ENCODE peak calls at places on chromosomes 3 and 15, in seven cellular contexts. Y is progenitor cell of endocrine pancreas; F is activated CD4-positive, alpha-beta T cell treated with anti-CD3 and anti-CD28 coated beads, Interleukin-2, amount 50 U/mL, for 24 hours; O is GM23248; I is activated T-helper 1 cell treated with anti-CD3 and anti-CD28 coated beads, Interleukin-12 subunit alpha, Interleukin-12 subunit beta, Interleukin-2, Interleukin-4 antibody, amounts not matched to agents 30 ng/mL and 10 ng/mL and 1 ng/mL, durations not matched to agents 14 hours and 24 hours and 36 hours; S is fibroblast of mammary gland; M is NCI-H1092 treated with DMSO at 0.1 percent for 48 hours. Z is an unnamed sample.
A peak's percentile ranks its signal among the peaks of the same experiment; 100 is the strongest.

GRCh38 chr3:195075199-195075940 is 195.6 kb downstream of the XXYLT1 start:
- DNase-seq in Y (no peak), F (no peak), O (no peak), I (no peak), S (peak; percentile 54), M (no peak), Z (no peak)

GRCh38 chr3:12195231-12195630 is 36.5 kb upstream of the TIMP4 start:
- DNase-seq in Y (no peak), F (no peak), O (peak; percentile 23), I (no peak), S (no peak), M (no peak), Z (no peak)

GRCh38 chr15:56537881-56538280 is 72.9 kb upstream of the MNS1 start:
- DNase-seq in Y (no peak), F (no peak), O (no peak), I (peak; percentile 50), S (peak; percentile 5), M (no peak), Z (peak; percentile 1)

GRCh38 chr3:72310028-72310987 is 525.4 kb upstream of the PROK2 start:
- DNase-seq in Y (no peak), F (no peak), O (peak; percentile 87), I (peak; percentile 12), S (peak; percentile 63), M (peak; percentile 76), Z (no peak)

GRCh38 chr3:23805881-23806321 is at the start of gene UBE2E1:
- DNase-seq in Y (peak; percentile 30), F (peak; percentile 34), O (peak; percentile 87), I (peak; percentile 53), S (peak; percentile 60), M (peak; percentile 48), Z (peak; percentile 34)

GRCh38 chr15:62958528-62958927 is 84.0 kb upstream of the TPM1 start:
- DNase-seq in Y (no peak), F (no peak), O (peak; percentile 36), I (no peak), S (no peak), M (peak; percentile 15), Z (no peak)

GRCh38 chr3:143334231-143334630 is 214.7 kb downstream of the CHST2 start:
- DNase-seq in Y (no peak), F (no peak), O (peak; percentile 31), I (no peak), S (peak; percentile 59), M (no peak), Z (no peak)

GRCh38 chr3:170002829-170003228 is 35.0 kb upstream of the GPR160 start:
- DNase-seq in Y (no peak), F (no peak), O (no peak), I (no peak), S (no peak), M (no peak), Z (no peak)

GRCh38 chr15:38464675-38465074 is 10.7 kb downstream of the FAM98B start:
- DNase-seq in Y (no peak), F (no peak), O (no peak), I (no peak), S (no peak), M (no peak), Z (no peak)

GRCh38 chr3:157115069-157116006 is 44.6 kb downstream of the CCNL1 start:
- DNase-seq in Y (no peak), F (no peak), O (peak; percentile 37), I (no peak), S (no peak), M (no peak), Z (no peak)

GRCh38 chr3:51688206-51688600 is 17.2 kb downstream of the TEX264 start:
- DNase-seq in Y (no peak), F (no peak), O (no peak), I (no peak), S (no peak), M (no peak), Z (no peak)

GRCh38 chr3:112293368-112294321 is at the start of gene SLC9C1:
- DNase-seq in Y (no peak), F (no peak), O (peak; percentile 78), I (peak; percentile 36), S (peak; percentile 80), M (peak; percentile 67), Z (no peak)

GRCh38 chr15:66938114-66938830 is 127.1 kb upstream of the SMAD3 start:
- DNase-seq in Y (no peak), F (no peak), O (no peak), I (no peak), S (no peak), M (no peak), Z (no peak)

GRCh38 chr3:139772539-139773500 is 95.0 kb upstream of the NMNAT3 start:
- DNase-seq in Y (no peak), F (no peak), O (peak; percentile 66), I (no peak), S (peak; percentile 88), M (no peak), Z (no peak)

GRCh38 chr15:55799287-55800212 is 56.6 kb upstream of the PRTG start:
- DNase-seq in Y (peak; percentile 62), F (no peak), O (peak; percentile 66), I (no peak), S (peak; percentile 66), M (peak; percentile 45), Z (no peak)

GRCh38 chr3:170003881-170004356 is 33.9 kb upstream of the GPR160 start:
- DNase-seq in Y (no peak), F (no peak), O (no peak), I (no peak), S (no peak), M (no peak), Z (no peak)

GRCh38 chr3:188212308-188212969 is 58.5 kb downstream of the LPP start:
- DNase-seq in Y (no peak), F (no peak), O (peak; percentile 22), I (no peak), S (peak; percentile 75), M (no peak), Z (no peak)

GRCh38 chr3:29281265-29282228 is 676 bp downstream of the RBMS3 start:
- DNase-seq in Y (no peak), F (no peak), O (peak; percentile 72), I (no peak), S (peak; percentile 65), M (no peak), Z (no peak)

GRCh38 chr15:90871097-90871715 is 2.8 kb downstream of the FURIN start:
- DNase-seq in Y (no peak), F (no peak), O (peak; percentile 68), I (no peak), S (no peak), M (peak; percentile 6), Z (no peak)

GRCh38 chr3:183555541-183556081 is at the start of gene KLHL6:
- DNase-seq in Y (no peak), F (peak; percentile 41), O (no peak), I (peak; percentile 71), S (no peak), M (no peak), Z (peak; percentile 74)

GRCh38 chr3:172142074-172143059 is 103.0 kb downstream of the FNDC3B start:
- DNase-seq in Y (no peak), F (no peak), O (peak; percentile 77), I (no peak), S (peak; percentile 87), M (no peak), Z (no peak)

GRCh38 chr15:55247766-55248427 is 41.7 kb downstream of the RAB27A start:
- DNase-seq in Y (no peak), F (no peak), O (no peak), I (no peak), S (no peak), M (no peak), Z (no peak)

GRCh38 chr3:196951371-196951770 is 9.0 kb upstream of the NCBP2 start:
- DNase-seq in Y (no peak), F (no peak), O (no peak), I (no peak), S (no peak), M (no peak), Z (no peak)

GRCh38 chr15:76343313-76343996 is 6.9 kb downstream of the ISL2 start:
- DNase-seq in Y (no peak), F (no peak), O (no peak), I (no peak), S (no peak), M (no peak), Z (no peak)

GRCh38 chr3:115626711-115627110 is 3.4 kb downstream of the GAP43 start:
- DNase-seq in Y (no peak), F (no peak), O (no peak), I (no peak), S (no peak), M (no peak), Z (no peak)

Z was measured in stimulated activated CD8-positive, alpha-beta memory T cell treated with anti-CD3 and anti-CD28 coated beads, Interleukin-7, amount 100 ng/mL, for 48 hours.